ENCODE peak calls at places on chromosomes 6 and 20, in seven cellular contexts. One of them, this sample, is unnamed.

GRCh38 chr6:12958052-12958706 is 241.6 kb downstream of the PHACTR1 start:
- DNase-seq in H9: no peak
- DNase-seq in neuronal stem cell: no peak
- DNase-seq in IMR-90: no peak
- DNase-seq in trophoblast cell: peak
- DNase-seq in mesendoderm: peak
- DNase-seq in H1: no peak
- DNase-seq in this sample: peak

GRCh38 chr6:112781236-112781635 is 434.1 kb downstream of the RFPL4B start:
- DNase-seq in H9: no peak
- DNase-seq in neuronal stem cell: no peak
- DNase-seq in IMR-90: peak
- DNase-seq in trophoblast cell: no peak
- DNase-seq in mesendoderm: peak
- DNase-seq in H1: no peak
- DNase-seq in this sample: peak

GRCh38 chr6:7042654-7043545 is 64.9 kb upstream of the RREB1 start:
- DNase-seq in H9: peak
- DNase-seq in neuronal stem cell: no peak
- DNase-seq in IMR-90: no peak
- DNase-seq in trophoblast cell: no peak
- DNase-seq in mesendoderm: peak
- DNase-seq in H1: no peak
- DNase-seq in this sample: peak

GRCh38 chr6:42428326-42429041 is 23.2 kb downstream of the TRERF1 start:
- DNase-seq in H9: no peak
- DNase-seq in neuronal stem cell: no peak
- DNase-seq in IMR-90: peak
- DNase-seq in trophoblast cell: no peak
- DNase-seq in mesendoderm: peak
- DNase-seq in H1: no peak
- DNase-seq in this sample: no peak

GRCh38 chr20:2652724-2653510 is 485 bp downstream of the NOP56 start:
- DNase-seq in H9: no peak
- DNase-seq in neuronal stem cell: no peak
- DNase-seq in IMR-90: no peak
- DNase-seq in trophoblast cell: peak
- DNase-seq in mesendoderm: no peak
- DNase-seq in H1: no peak
- DNase-seq in this sample: peak

GRCh38 chr6:21163110-21163837 is 430.3 kb upstream of the SOX4 start:
- DNase-seq in H9: no peak
- DNase-seq in neuronal stem cell: no peak
- DNase-seq in IMR-90: peak
- DNase-seq in trophoblast cell: peak
- DNase-seq in mesendoderm: no peak
- DNase-seq in H1: no peak
- DNase-seq in this sample: peak

GRCh38 chr6:166275714-166276166 is 32.5 kb downstream of the PRR18 start:
- DNase-seq in H9: peak
- DNase-seq in neuronal stem cell: peak
- DNase-seq in IMR-90: peak
- DNase-seq in trophoblast cell: peak
- DNase-seq in mesendoderm: peak
- DNase-seq in H1: no peak
- DNase-seq in this sample: peak

GRCh38 chr6:56643379-56644089 is 845 bp upstream of the DST start:
- DNase-seq in H9: no peak
- DNase-seq in neuronal stem cell: no peak
- DNase-seq in IMR-90: no peak
- DNase-seq in trophoblast cell: no peak
- DNase-seq in mesendoderm: no peak
- DNase-seq in H1: no peak
- DNase-seq in this sample: no peak

GRCh38 chr6:128244751-128245405 is 275.5 kb downstream of the PTPRK start:
- DNase-seq in H9: no peak
- DNase-seq in neuronal stem cell: no peak
- DNase-seq in IMR-90: peak
- DNase-seq in trophoblast cell: no peak
- DNase-seq in mesendoderm: no peak
- DNase-seq in H1: no peak
- DNase-seq in this sample: no peak

GRCh38 chr20:52446421-52447231 is 255.0 kb upstream of the ZFP64 start:
- DNase-seq in H9: no peak
- DNase-seq in neuronal stem cell: no peak
- DNase-seq in IMR-90: peak
- DNase-seq in trophoblast cell: peak
- DNase-seq in mesendoderm: no peak
- DNase-seq in H1: no peak
- DNase-seq in this sample: peak

GRCh38 chr6:37696220-37696840 is 1.4 kb downstream of the MDGA1 start:
- DNase-seq in H9: peak
- DNase-seq in neuronal stem cell: no peak
- DNase-seq in IMR-90: peak
- DNase-seq in trophoblast cell: peak
- DNase-seq in mesendoderm: no peak
- DNase-seq in H1: no peak
- DNase-seq in this sample: peak

GRCh38 chr6:87944541-87944954 is 103.1 kb upstream of the SPACA1 start:
- DNase-seq in H9: peak
- DNase-seq in neuronal stem cell: no peak
- DNase-seq in IMR-90: peak
- DNase-seq in trophoblast cell: peak
- DNase-seq in mesendoderm: peak
- DNase-seq in H1: no peak
- DNase-seq in this sample: peak

GRCh38 chr6:80214436-80215022 is 108.1 kb downstream of the BCKDHB start:
- DNase-seq in H9: no peak
- DNase-seq in neuronal stem cell: peak
- DNase-seq in IMR-90: peak
- DNase-seq in trophoblast cell: peak
- DNase-seq in mesendoderm: peak
- DNase-seq in H1: no peak
- DNase-seq in this sample: peak

GRCh38 chr6:19830171-19830570 is 7.0 kb upstream of the ID4 start:
- DNase-seq in H9: no peak
- DNase-seq in neuronal stem cell: no peak
- DNase-seq in IMR-90: peak
- DNase-seq in trophoblast cell: peak
- DNase-seq in mesendoderm: no peak
- DNase-seq in H1: no peak
- DNase-seq in this sample: peak

GRCh38 chr20:49887828-49888340 is 27.4 kb downstream of the SPATA2 start:
- DNase-seq in H9: no peak
- DNase-seq in neuronal stem cell: no peak
- DNase-seq in IMR-90: no peak
- DNase-seq in trophoblast cell: no peak
- DNase-seq in mesendoderm: no peak
- DNase-seq in H1: no peak
- DNase-seq in this sample: no peak

GRCh38 chr20:57699395-57699794 is 10.4 kb downstream of the PMEPA1 start:
- DNase-seq in H9: no peak
- DNase-seq in neuronal stem cell: no peak
- DNase-seq in IMR-90: no peak
- DNase-seq in trophoblast cell: no peak
- DNase-seq in mesendoderm: no peak
- DNase-seq in H1: no peak
- DNase-seq in this sample: no peak

GRCh38 chr20:12316794-12317193 is 399.1 kb downstream of the BTBD3 start:
- DNase-seq in H9: no peak
- DNase-seq in neuronal stem cell: no peak
- DNase-seq in IMR-90: no peak
- DNase-seq in trophoblast cell: no peak
- DNase-seq in mesendoderm: peak
- DNase-seq in H1: no peak
- DNase-seq in this sample: no peak

GRCh38 chr20:46348972-46349741 is 40.9 kb upstream of the CDH22 start:
- DNase-seq in H9: peak
- DNase-seq in neuronal stem cell: peak
- DNase-seq in IMR-90: peak
- DNase-seq in trophoblast cell: peak
- DNase-seq in mesendoderm: peak
- DNase-seq in H1: no peak
- DNase-seq in this sample: peak

GRCh38 chr20:21521596-21522478 is 8.0 kb upstream of the NKX2-2 start:
- DNase-seq in H9: peak
- DNase-seq in neuronal stem cell: no peak
- DNase-seq in IMR-90: no peak
- DNase-seq in trophoblast cell: no peak
- DNase-seq in mesendoderm: no peak
- DNase-seq in H1: no peak
- DNase-seq in this sample: no peak

DNA sequence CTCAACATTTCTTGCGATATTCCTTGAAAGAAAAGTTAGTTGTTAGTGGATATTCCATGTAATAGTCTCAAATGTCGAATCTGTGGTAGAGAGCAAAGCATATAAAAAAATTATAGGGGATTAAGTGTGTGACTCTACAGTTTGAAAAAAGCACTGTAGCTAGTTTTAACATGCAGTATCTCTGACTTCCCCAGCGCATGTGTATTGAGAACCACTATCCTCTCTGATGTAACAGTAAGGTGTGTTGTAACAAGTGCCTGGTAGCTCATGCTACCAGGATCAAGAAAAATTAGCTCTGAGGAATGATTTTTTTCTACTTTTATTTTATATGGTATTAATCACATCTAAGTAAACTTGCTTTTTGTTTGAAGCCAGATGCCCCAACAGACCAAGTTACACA is 789.2 kb downstream of the KIF16B start:
- DNase-seq in H9: no peak
- DNase-seq in neuronal stem cell: no peak
- DNase-seq in IMR-90: no peak
- DNase-seq in trophoblast cell: no peak
- DNase-seq in mesendoderm: no peak
- DNase-seq in H1: no peak
- DNase-seq in this sample: no peak
- H4K8ac ChIP-seq in H9: no peak
- H4K8ac ChIP-seq in neuronal stem cell: no peak
- H4K8ac ChIP-seq in IMR-90: no peak
- H4K8ac ChIP-seq in trophoblast cell: no peak
- H4K8ac ChIP-seq in mesendoderm: no peak
- H4K8ac ChIP-seq in H1: no peak
- H4K8ac ChIP-seq in this sample: no peak

DNA sequence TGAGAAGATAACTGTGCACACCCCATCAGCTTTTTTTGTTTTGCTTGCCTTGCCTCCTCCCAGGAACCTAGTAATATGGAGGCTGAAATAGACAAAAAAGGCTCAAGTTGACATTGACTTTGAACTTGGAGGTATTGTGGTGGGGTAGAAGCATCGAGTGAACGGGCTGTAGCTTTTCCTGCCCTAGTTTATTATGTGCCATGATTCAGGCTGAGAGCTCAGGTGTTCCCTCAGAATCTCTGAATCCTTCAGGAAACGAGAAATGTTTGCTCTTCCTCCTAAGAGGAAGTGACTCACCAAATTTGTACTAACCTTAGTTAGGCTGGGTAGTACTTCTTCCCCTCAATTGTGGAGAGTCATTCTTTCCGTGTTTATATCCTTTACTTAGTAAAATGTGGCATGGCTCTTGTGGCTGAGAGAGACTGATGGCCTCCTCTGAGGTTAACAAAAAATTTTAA is 98.8 kb downstream of the SASH1 start:
- DNase-seq in H9: no peak
- DNase-seq in neuronal stem cell: no peak
- DNase-seq in IMR-90: peak
- DNase-seq in trophoblast cell: peak
- DNase-seq in mesendoderm: peak
- DNase-seq in H1: no peak
- DNase-seq in this sample: peak
- H4K8ac ChIP-seq in H9: no peak
- H4K8ac ChIP-seq in neuronal stem cell: no peak
- H4K8ac ChIP-seq in IMR-90: peak
- H4K8ac ChIP-seq in trophoblast cell: no peak
- H4K8ac ChIP-seq in mesendoderm: no peak
- H4K8ac ChIP-seq in H1: no peak
- H4K8ac ChIP-seq in this sample: peak

GRCh38 chr6:2416128-2416712 is 170.8 kb upstream of the GMDS start:
- DNase-seq in H9: no peak
- DNase-seq in neuronal stem cell: no peak
- DNase-seq in IMR-90: no peak
- DNase-seq in trophoblast cell: no peak
- DNase-seq in mesendoderm: no peak
- DNase-seq in H1: no peak
- DNase-seq in this sample: no peak

GRCh38 chr6:2414885-2415523 is 169.6 kb upstream of the GMDS start:
- DNase-seq in H9: no peak
- DNase-seq in neuronal stem cell: no peak
- DNase-seq in IMR-90: no peak
- DNase-seq in trophoblast cell: no peak
- DNase-seq in mesendoderm: no peak
- DNase-seq in H1: no peak
- DNase-seq in this sample: no peak

GRCh38 chr6:2410982-2411381 is 165.6 kb upstream of the GMDS start:
- DNase-seq in H9: no peak
- DNase-seq in neuronal stem cell: no peak
- DNase-seq in IMR-90: no peak
- DNase-seq in trophoblast cell: no peak
- DNase-seq in mesendoderm: no peak
- DNase-seq in H1: no peak
- DNase-seq in this sample: no peak

DNA sequence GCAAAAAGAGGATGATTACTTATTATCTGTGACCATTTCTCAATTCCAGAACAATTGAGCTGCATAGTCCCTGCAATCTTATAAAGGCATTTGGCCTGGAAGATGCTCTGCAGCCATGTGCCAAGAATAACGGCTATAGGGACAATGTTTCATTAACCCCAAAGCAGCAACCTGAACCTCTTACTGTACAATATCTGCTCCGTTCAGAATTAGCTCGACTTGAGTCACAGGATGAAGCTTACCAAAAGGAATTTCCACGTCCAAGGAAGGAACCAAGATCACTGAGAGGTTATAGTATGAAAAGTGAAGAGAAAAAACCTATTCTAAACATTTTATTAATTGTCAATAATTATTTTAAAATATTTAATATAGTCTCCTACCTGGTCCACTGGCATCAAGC is 167.3 kb upstream of the GMDS start:
- DNase-seq in H9: no peak
- DNase-seq in neuronal stem cell: no peak
- DNase-seq in IMR-90: peak
- DNase-seq in trophoblast cell: no peak
- DNase-seq in mesendoderm: no peak
- DNase-seq in H1: no peak
- DNase-seq in this sample: no peak
- H4K8ac ChIP-seq in H9: no peak
- H4K8ac ChIP-seq in neuronal stem cell: no peak
- H4K8ac ChIP-seq in IMR-90: peak
- H4K8ac ChIP-seq in trophoblast cell: no peak
- H4K8ac ChIP-seq in mesendoderm: no peak
- H4K8ac ChIP-seq in H1: no peak
- H4K8ac ChIP-seq in this sample: no peak

DNA sequence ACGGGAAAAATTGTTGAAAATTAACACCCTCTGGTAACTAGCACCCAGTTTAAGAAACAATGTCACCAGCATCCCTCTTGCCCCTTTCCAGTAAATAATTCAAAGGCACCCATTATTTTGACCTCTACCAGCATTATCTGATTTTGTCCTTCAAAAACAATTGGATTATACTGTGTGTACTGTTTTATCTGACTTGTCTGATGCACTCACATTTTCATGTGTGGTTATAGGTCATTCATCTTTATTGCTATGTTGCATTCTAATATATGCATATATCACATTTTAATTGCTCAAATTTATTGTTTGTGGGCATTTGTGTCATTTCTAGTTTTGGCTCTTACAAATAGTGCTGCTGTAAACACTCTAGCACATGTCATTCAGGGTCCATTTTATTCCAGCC is 260.9 kb upstream of the PRDM1 start:
- DNase-seq in H9: no peak
- DNase-seq in neuronal stem cell: no peak
- DNase-seq in IMR-90: no peak
- DNase-seq in trophoblast cell: no peak
- DNase-seq in mesendoderm: no peak
- DNase-seq in H1: no peak
- DNase-seq in this sample: no peak
- H4K8ac ChIP-seq in H9: no peak
- H4K8ac ChIP-seq in neuronal stem cell: no peak
- H4K8ac ChIP-seq in IMR-90: peak
- H4K8ac ChIP-seq in trophoblast cell: no peak
- H4K8ac ChIP-seq in mesendoderm: no peak
- H4K8ac ChIP-seq in H1: no peak
- H4K8ac ChIP-seq in this sample: no peak

This sample was measured in mesenchymal stem cell.